ENCODE peak calls at places on chromosomes 2 and 18, in six cellular contexts. N, X, Z, Q, G and R are unnamed samples.

GRCh38 chr18:11327656-11328055 is 178.3 kb upstream of the PIEZO2 start:
- DNase-seq in X (no peak), G (no peak), Q (no peak), N (no peak), Z (no peak), R (no peak)

GRCh38 chr2:55598056-55598795 is 19.2 kb downstream of the PPP4R3B start:
- DNase-seq in Z (no peak), X (no peak), N (no peak), Q (no peak), G (no peak), R (no peak)

GRCh38 chr2:198706683-198707082 is 751.1 kb downstream of the SATB2 start:
- DNase-seq in Q (no peak), G (no peak), Z (no peak), X (no peak), N (no peak), R (no peak)

GRCh38 chr2:221517362-221518121 is 54.6 kb downstream of the EPHA4 start:
- DNase-seq in Z (peak; percentile 79), X (peak; percentile 82), N (no peak), Q (no peak), G (no peak), R (peak; percentile 8)

GRCh38 chr18:25875574-25875973 is 214.8 kb downstream of the SS18 start:
- DNase-seq in Z (no peak), X (no peak), N (no peak), Q (no peak), G (no peak), R (no peak)

GRCh38 chr2:392181-392920 is 104.5 kb upstream of the ALKAL2 start:
- DNase-seq in X (no peak), Q (no peak), Z (peak; percentile 21), N (no peak), G (no peak), R (no peak)

GRCh38 chr2:240196716-240197438 is 56.4 kb upstream of the OTOS start:
- DNase-seq in Q (no peak), X (peak; percentile 15), G (no peak), N (no peak), Z (no peak), R (peak; percentile 5)

GRCh38 chr2:47620717-47621437 is 162.1 kb upstream of the MSH6 start:
- DNase-seq in X (no peak), N (no peak), Z (no peak), G (no peak), Q (no peak), R (no peak)

GRCh38 chr2:46241344-46241743 is 55.9 kb upstream of the EPAS1 start:
- DNase-seq in Q (no peak), G (peak; percentile 44), X (no peak), N (no peak), Z (no peak), R (no peak)

GRCh38 chr2:108938069-108938710 is 50.8 kb downstream of the EDAR start:
- DNase-seq in X (no peak), N (no peak), G (no peak), Q (no peak), Z (no peak), R (no peak)

GRCh38 chr2:105660489-105660888 is 84.2 kb upstream of the NCK2 start:
- DNase-seq in N (no peak), Z (no peak), X (no peak), Q (no peak), G (no peak), R (no peak)

GRCh38 chr2:37322368-37322767 is 2.3 kb downstream of the PRKD3 start:
- DNase-seq in X (no peak), N (no peak), Z (no peak), G (no peak), Q (no peak), R (no peak)

GRCh38 chr2:96533292-96534073 is 3.1 kb upstream of the ARID5A start:
- DNase-seq in X (peak; percentile 92), N (peak; percentile 80), G (no peak), Q (peak; percentile 81), Z (peak; percentile 74), R (peak; percentile 72)

GRCh38 chr2:197847666-197848401 is 43.4 kb downstream of the PLCL1 start:
- DNase-seq in X (no peak), Z (no peak), G (no peak), N (no peak), Q (no peak), R (no peak)

GRCh38 chr18:13451661-13452447 is 233.3 kb downstream of the LDLRAD4 start:
- DNase-seq in G (no peak), Z (no peak), Q (no peak), N (no peak), X (no peak), R (no peak)

GRCh38 chr2:96402591-96402990 is 67.0 kb downstream of the NCAPH start:
- DNase-seq in X (no peak), N (no peak), Z (no peak), Q (no peak), G (no peak), R (no peak)

GRCh38 chr18:811192-812122 is 585 bp downstream of the YES1 start:
- DNase-seq in N (peak; percentile 58), Q (no peak), X (peak; percentile 27), G (no peak), Z (peak; percentile 41), R (peak; percentile 38)

GRCh38 chr18:11658019-11658418 is 31.0 kb upstream of the GNAL start:
- DNase-seq in N (no peak), G (no peak), Q (no peak), X (no peak), Z (no peak), R (no peak)

GRCh38 chr2:182368446-182368845 is 58.4 kb downstream of the PDE1A start:
- DNase-seq in X (no peak), G (no peak), N (peak; percentile 48), Q (no peak), Z (no peak), R (no peak)

GRCh38 chr2:161423351-161424178 is 7.5 kb downstream of the TBR1 start:
- DNase-seq in Q (no peak), N (no peak), X (no peak), G (no peak), Z (no peak), R (no peak)

GRCh38 chr2:85588218-85589044 is 4.2 kb downstream of the VAMP5 start:
- DNase-seq in G (no peak), X (no peak), N (no peak), Q (no peak), Z (no peak), R (no peak)

GRCh38 chr2:109156052-109156451 is 27.0 kb downstream of the SH3RF3 start:
- DNase-seq in X (no peak), Q (no peak), G (no peak), Z (no peak), N (no peak), R (no peak)

GRCh38 chr18:1133541-1133940 is 228.9 kb downstream of the ADCYAP1 start:
- DNase-seq in Q (no peak), Z (no peak), N (no peak), X (no peak), G (no peak), R (no peak)

GRCh38 chr2:45168731-45169338 is 159.6 kb upstream of the SIX2 start:
- DNase-seq in Z (no peak), N (no peak), X (no peak), G (no peak), Q (no peak), R (no peak)

GRCh38 chr2:196586511-196586991 is 53.0 kb upstream of the CCDC150 start:
- DNase-seq in Q (no peak), G (peak; percentile 20), X (no peak), Z (no peak), N (no peak), R (no peak)

GRCh38 chr2:207503234-207503633 is 26.5 kb upstream of the CREB1 start:
- DNase-seq in N (no peak), Q (no peak), G (no peak), Z (no peak), X (peak; percentile 40), R (no peak)

GRCh38 chr2:70396589-70396988 is 94.7 kb upstream of the FAM136A start:
- DNase-seq in Z (no peak), N (no peak), G (no peak), Q (no peak), X (no peak), R (no peak)

DNA sequence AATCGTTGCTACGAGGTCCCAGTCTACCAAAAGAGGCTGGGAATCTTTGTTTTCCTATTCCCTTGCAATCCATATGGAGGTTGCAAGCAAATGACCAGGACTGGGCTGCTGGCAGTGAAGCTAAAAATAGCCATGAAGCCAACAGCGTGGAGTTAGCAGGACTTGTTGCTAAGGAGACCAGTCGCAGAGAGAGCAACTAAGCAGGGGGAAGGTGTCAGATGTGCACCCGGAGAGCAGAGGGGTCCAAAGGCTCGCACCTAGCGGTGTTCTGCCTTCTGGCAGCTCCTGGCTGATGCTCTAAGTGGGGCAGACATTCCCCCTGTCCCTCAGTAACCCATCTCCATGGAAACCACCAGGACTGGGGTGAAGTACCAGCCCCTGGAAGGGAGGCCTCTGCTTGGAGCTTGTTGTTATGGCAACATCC is 84.7 kb downstream of the DNMT3A start:
- DNase-seq in Z (no peak), Q (no peak), X (no peak), G (no peak), N (no peak), R (peak; percentile 61)
- H3K27ac ChIP-seq in Z (peak overlapping the region; percentile 13), Q (no peak overlapping the region), X (no peak overlapping the region), G (no peak overlapping the region), N (no peak overlapping the region), R (no peak overlapping the region)

GRCh38 chr2:24874025-24874424 is 46.0 kb downstream of the ADCY3 start:
- DNase-seq in G (no peak), X (peak; percentile 74), N (no peak), Q (no peak), Z (no peak), R (peak; percentile 36)
- H3K27ac ChIP-seq in G (no peak overlapping the region), X (peak overlapping the region; percentile 83), N (peak overlapping the region; percentile 62), Q (peak overlapping the region; percentile 86), Z (no peak overlapping the region), R (peak overlapping the region; percentile 73)

GRCh38 chr2:190214434-190215194 is 105.0 kb downstream of the HIBCH start:
- DNase-seq in X (no peak), Z (no peak), Q (no peak), N (no peak), G (no peak), R (no peak)

GRCh38 chr2:190213441-190214335 is 105.9 kb downstream of the HIBCH start:
- DNase-seq in X (no peak), G (no peak), Z (no peak), Q (peak; percentile 21), N (no peak), R (peak; percentile 26)

GRCh38 chr2:190217616-190218015 is 102.0 kb downstream of the HIBCH start:
- DNase-seq in Q (no peak), G (no peak), N (no peak), X (no peak), Z (no peak), R (no peak)

GRCh38 chr2:190216829-190217228 is 102.8 kb downstream of the HIBCH start:
- DNase-seq in Z (no peak), Q (no peak), G (no peak), N (peak; percentile 28), X (no peak), R (peak; percentile 22)

DNA sequence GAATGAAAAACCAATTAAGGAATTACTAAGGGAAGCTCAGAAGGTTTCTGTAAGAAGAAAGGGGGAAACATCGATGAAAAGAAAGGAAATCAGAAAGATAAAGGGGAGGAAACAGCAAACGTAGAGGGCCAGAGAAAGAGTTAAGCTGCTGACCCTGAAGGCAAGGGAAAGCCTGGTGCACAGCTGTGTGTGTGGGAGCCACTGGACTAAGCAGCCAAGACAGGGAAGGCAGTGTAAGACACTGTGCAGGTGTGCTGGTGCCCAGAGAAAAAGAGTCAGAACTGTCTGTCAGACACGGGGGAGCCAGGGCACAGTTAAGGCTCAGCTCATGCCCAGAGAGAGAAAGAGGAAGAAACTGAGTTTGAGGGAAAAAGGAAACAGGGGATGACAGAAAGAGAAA is 104.0 kb downstream of the HIBCH start:
- DNase-seq in Z (no peak), N (no peak), Q (no peak), G (no peak), X (no peak), R (no peak)
- H3K27ac ChIP-seq in Z (no peak overlapping the region), N (peak overlapping the region; percentile 59), Q (peak overlapping the region; percentile 21), G (no peak overlapping the region), X (no peak overlapping the region), R (no peak overlapping the region)

GRCh38 chr2:162490052-162490717 is 146.3 kb downstream of the GCA start:
- DNase-seq in Q (no peak), X (no peak), N (no peak), G (no peak), Z (no peak), R (no peak)
- H3K27ac ChIP-seq in Q (no peak overlapping the region), X (no peak overlapping the region), N (no peak overlapping the region), G (peak overlapping the region; percentile 37), Z (no peak overlapping the region), R (no peak overlapping the region)